ENCODE peak calls at places on chromosomes 11 and 22, in four cellular contexts. One of them, this sample, is unnamed.

GRCh38 chr11:101126551-101127347 is 2.9 kb downstream of the PGR start:
- DNase-seq in stomach: no peak
- DNase-seq in ovary: peak; percentile 60
- DNase-seq in A549: no peak
- DNase-seq in this sample: peak; percentile 43

GRCh38 chr11:8701891-8702597 is 19.5 kb downstream of the RPL27A start:
- DNase-seq in A549: no peak
- DNase-seq in stomach: no peak
- DNase-seq in ovary: no peak
- DNase-seq in this sample: no peak

GRCh38 chr11:16981651-16982194 is 32.5 kb downstream of the PLEKHA7 start:
- DNase-seq in stomach: peak; percentile 50
- DNase-seq in ovary: no peak
- DNase-seq in A549: peak; percentile 32
- DNase-seq in this sample: peak; percentile 52

GRCh38 chr11:7668911-7669310 is 4.4 kb downstream of the CYB5R2 start:
- DNase-seq in stomach: no peak
- DNase-seq in ovary: no peak
- DNase-seq in A549: no peak
- DNase-seq in this sample: no peak

GRCh38 chr11:119427279-119427678 is 4.3 kb upstream of the THY1 start:
- DNase-seq in stomach: no peak
- DNase-seq in A549: peak; percentile 12
- DNase-seq in ovary: no peak
- DNase-seq in this sample: no peak

GRCh38 chr22:44566911-44567310 is 68.9 kb upstream of the RTL6 start:
- DNase-seq in stomach: no peak
- DNase-seq in A549: no peak
- DNase-seq in ovary: no peak
- DNase-seq in this sample: no peak

GRCh38 chr11:58787903-58788302 is 56.2 kb upstream of the GLYAT start:
- DNase-seq in ovary: no peak
- DNase-seq in A549: no peak
- DNase-seq in stomach: no peak
- DNase-seq in this sample: no peak

GRCh38 chr11:102924851-102925380 is 30.6 kb downstream of the MMP13 start:
- DNase-seq in A549: no peak
- DNase-seq in stomach: no peak
- DNase-seq in ovary: no peak
- DNase-seq in this sample: no peak

GRCh38 chr11:111066861-111067260 is 178.7 kb upstream of the POU2AF2 start:
- DNase-seq in A549: no peak
- DNase-seq in ovary: no peak
- DNase-seq in stomach: no peak
- DNase-seq in this sample: no peak

GRCh38 chr11:59756845-59757244 is 1.7 kb downstream of the STX3 start:
- DNase-seq in ovary: peak; percentile 23
- DNase-seq in A549: peak; percentile 25
- DNase-seq in stomach: peak; percentile 60
- DNase-seq in this sample: no peak

GRCh38 chr11:129374993-129375721 is 491 bp upstream of the BARX2 start:
- DNase-seq in A549: peak; percentile 20
- DNase-seq in stomach: peak; percentile 80
- DNase-seq in ovary: no peak
- DNase-seq in this sample: no peak

GRCh38 chr11:132351050-132351449 is 980.6 kb downstream of the NTM start:
- DNase-seq in A549: no peak
- DNase-seq in stomach: no peak
- DNase-seq in ovary: no peak
- DNase-seq in this sample: no peak

GRCh38 chr22:46328797-46329196 is 6.7 kb upstream of the TRMU start:
- DNase-seq in ovary: no peak
- DNase-seq in A549: no peak
- DNase-seq in stomach: no peak
- DNase-seq in this sample: no peak

GRCh38 chr22:25206998-25207397 is 7.3 kb downstream of the CRYBB3 start:
- DNase-seq in stomach: no peak
- DNase-seq in A549: no peak
- DNase-seq in ovary: no peak
- DNase-seq in this sample: no peak

GRCh38 chr11:36452231-36452630 is 57.8 kb downstream of the TRAF6 start:
- DNase-seq in A549: no peak
- DNase-seq in stomach: no peak
- DNase-seq in ovary: no peak
- DNase-seq in this sample: no peak

GRCh38 chr11:19253149-19253540 is 12.4 kb upstream of the E2F8 start:
- DNase-seq in stomach: peak; percentile 64
- DNase-seq in A549: no peak
- DNase-seq in ovary: no peak
- DNase-seq in this sample: no peak

GRCh38 chr22:36644333-36644757 is 59.2 kb downstream of the CACNG2 start:
- DNase-seq in A549: peak; percentile 69
- DNase-seq in stomach: no peak
- DNase-seq in ovary: no peak
- DNase-seq in this sample: peak; percentile 28

GRCh38 chr11:82315093-82315492 is 418.6 kb downstream of the FAM181B start:
- DNase-seq in ovary: peak; percentile 33
- DNase-seq in stomach: no peak
- DNase-seq in A549: peak; percentile 20
- DNase-seq in this sample: peak; percentile 12

GRCh38 chr11:128621491-128622136 is 34.3 kb upstream of the ETS1 start:
- DNase-seq in ovary: no peak
- DNase-seq in stomach: no peak
- DNase-seq in A549: no peak
- DNase-seq in this sample: no peak

GRCh38 chr11:64234840-64235379 is 526 bp downstream of the VEGFB start:
- DNase-seq in stomach: peak; percentile 60
- DNase-seq in A549: no peak
- DNase-seq in ovary: peak; percentile 51
- DNase-seq in this sample: no peak

GRCh38 chr11:131465746-131466145 is 95.3 kb downstream of the NTM start:
- DNase-seq in ovary: no peak
- DNase-seq in stomach: no peak
- DNase-seq in A549: no peak
- DNase-seq in this sample: no peak

GRCh38 chr11:29343465-29344333 is 673.1 kb downstream of the KCNA4 start:
- DNase-seq in A549: peak; percentile 72
- DNase-seq in ovary: peak; percentile 14
- DNase-seq in stomach: peak; percentile 62
- DNase-seq in this sample: peak; percentile 25

GRCh38 chr11:114259124-114259526 is 37.1 kb upstream of the NNMT start:
- DNase-seq in A549: no peak
- DNase-seq in ovary: peak; percentile 65
- DNase-seq in stomach: no peak
- DNase-seq in this sample: peak; percentile 63

GRCh38 chr11:114259551-114259983 is 36.6 kb upstream of the NNMT start:
- DNase-seq in ovary: no peak
- DNase-seq in A549: no peak
- DNase-seq in stomach: no peak
- DNase-seq in this sample: no peak

GRCh38 chr11:114257621-114258558 is 38.3 kb upstream of the NNMT start:
- DNase-seq in ovary: peak; percentile 81
- DNase-seq in A549: no peak
- DNase-seq in stomach: no peak
- DNase-seq in this sample: peak; percentile 65

GRCh38 chr11:114260077-114260476 is 36.1 kb upstream of the NNMT start:
- DNase-seq in ovary: no peak
- DNase-seq in A549: no peak
- DNase-seq in stomach: no peak
- DNase-seq in this sample: no peak

GRCh38 chr11:114258696-114259095 is 37.5 kb upstream of the NNMT start:
- DNase-seq in A549: no peak
- DNase-seq in ovary: no peak
- DNase-seq in stomach: no peak
- DNase-seq in this sample: no peak
- TF ChIP-seq CTCF in A549: no peak
- TF ChIP-seq CTCF in ovary: no peak
- TF ChIP-seq CTCF in stomach: no peak
- TF ChIP-seq CTCF in this sample: no peak

DNA sequence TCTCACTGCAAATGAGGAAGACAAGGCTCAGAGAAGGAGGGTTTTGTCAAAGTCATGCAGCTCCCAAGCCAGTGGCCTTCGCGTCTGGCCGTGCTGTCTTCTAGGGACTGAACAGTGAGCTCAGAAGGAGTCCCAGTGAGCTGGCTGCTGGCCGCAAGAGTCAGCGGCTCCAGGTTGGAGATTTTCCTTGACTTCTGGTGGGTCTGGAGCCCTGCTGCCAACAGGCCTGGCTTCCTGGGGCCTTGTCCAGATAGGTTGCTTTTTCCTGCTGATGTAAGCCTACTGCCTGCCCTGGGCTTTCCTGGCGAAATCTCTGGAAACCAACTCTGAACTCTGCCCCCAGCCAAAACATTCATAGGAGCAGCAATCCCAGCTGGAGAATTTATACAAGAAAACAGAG is 272.7 kb upstream of the CADM1 start:
- DNase-seq in A549: no peak
- DNase-seq in ovary: no peak
- DNase-seq in stomach: no peak
- DNase-seq in this sample: no peak
- H3K27ac ChIP-seq in A549: no peak overlapping the region
- H3K27ac ChIP-seq in ovary: no peak overlapping the region
- H3K27ac ChIP-seq in stomach: no peak overlapping the region
- H3K27ac ChIP-seq in this sample: no peak overlapping the region

GRCh38 chr11:75668508-75669297 is at the start of gene MAP6:
- DNase-seq in A549: peak; percentile 21
- DNase-seq in stomach: no peak
- DNase-seq in ovary: no peak
- DNase-seq in this sample: no peak
- TF ChIP-seq EP300 in A549: no peak
- TF ChIP-seq EP300 in stomach: no peak
- TF ChIP-seq EP300 in ovary: no peak
- TF ChIP-seq EP300 in this sample: no peak

DNA sequence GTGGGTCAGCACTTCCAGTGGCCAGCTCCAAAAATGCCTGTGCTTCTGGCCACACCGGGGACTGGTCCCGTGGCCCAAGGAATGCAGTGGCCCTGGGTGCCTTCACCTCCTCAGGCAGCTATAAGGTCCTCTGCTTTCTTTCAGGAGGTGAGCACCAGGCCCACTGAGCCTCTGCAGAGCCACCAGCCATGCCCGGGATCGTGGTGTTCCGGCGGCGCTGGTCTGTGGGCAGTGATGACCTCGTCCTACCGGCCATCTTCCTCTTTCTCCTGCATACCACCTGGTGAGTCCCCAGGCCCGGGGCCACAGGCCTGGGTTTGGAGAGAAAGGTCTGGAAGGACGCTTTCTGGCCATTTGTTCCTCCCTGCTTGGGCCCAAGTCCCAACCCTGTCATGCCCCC is 32.5 kb upstream of the MYRF start:
- DNase-seq in ovary: no peak
- DNase-seq in A549: no peak
- DNase-seq in stomach: no peak
- DNase-seq in this sample: no peak
- TF ChIP-seq CTCF in ovary: no peak
- TF ChIP-seq CTCF in A549: no peak
- TF ChIP-seq CTCF in stomach: no peak
- TF ChIP-seq CTCF in this sample: no peak

DNA sequence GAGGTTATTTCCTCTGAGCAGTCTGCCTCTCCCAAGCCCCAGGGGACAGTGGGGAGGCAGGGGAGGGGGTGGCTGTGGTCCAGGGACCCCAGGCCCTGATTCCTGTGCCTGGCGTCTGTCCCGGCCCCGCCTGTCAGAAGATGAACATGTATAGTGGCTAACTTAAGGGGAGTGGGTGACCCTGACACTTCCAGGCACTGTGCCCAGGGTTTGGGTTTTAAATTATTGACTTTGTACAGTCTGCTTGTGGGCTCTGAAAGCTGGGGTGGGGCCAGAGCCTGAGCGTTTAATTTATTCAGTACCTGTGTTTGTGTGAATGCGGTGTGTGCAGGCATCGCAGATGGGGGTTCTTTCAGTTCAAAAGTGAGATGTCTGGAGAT is 3.1 kb downstream of the PIM3 start:
- DNase-seq in stomach: peak; percentile 75
- DNase-seq in A549: no peak
- DNase-seq in ovary: peak; percentile 38
- DNase-seq in this sample: peak; percentile 13
- H3K27ac ChIP-seq in stomach: peak overlapping the region; percentile 98
- H3K27ac ChIP-seq in A549: no peak overlapping the region
- H3K27ac ChIP-seq in ovary: no peak overlapping the region
- H3K27ac ChIP-seq in this sample: peak overlapping the region; percentile 86

GRCh38 chr22:47631571-47632102 is 869.2 kb downstream of the TBC1D22A start:
- DNase-seq in stomach: peak; percentile 23
- DNase-seq in A549: no peak
- DNase-seq in ovary: no peak
- DNase-seq in this sample: no peak
- TF ChIP-seq EP300 in stomach: no peak
- TF ChIP-seq EP300 in A549: no peak
- TF ChIP-seq EP300 in ovary: no peak
- TF ChIP-seq EP300 in this sample: no peak

DNA sequence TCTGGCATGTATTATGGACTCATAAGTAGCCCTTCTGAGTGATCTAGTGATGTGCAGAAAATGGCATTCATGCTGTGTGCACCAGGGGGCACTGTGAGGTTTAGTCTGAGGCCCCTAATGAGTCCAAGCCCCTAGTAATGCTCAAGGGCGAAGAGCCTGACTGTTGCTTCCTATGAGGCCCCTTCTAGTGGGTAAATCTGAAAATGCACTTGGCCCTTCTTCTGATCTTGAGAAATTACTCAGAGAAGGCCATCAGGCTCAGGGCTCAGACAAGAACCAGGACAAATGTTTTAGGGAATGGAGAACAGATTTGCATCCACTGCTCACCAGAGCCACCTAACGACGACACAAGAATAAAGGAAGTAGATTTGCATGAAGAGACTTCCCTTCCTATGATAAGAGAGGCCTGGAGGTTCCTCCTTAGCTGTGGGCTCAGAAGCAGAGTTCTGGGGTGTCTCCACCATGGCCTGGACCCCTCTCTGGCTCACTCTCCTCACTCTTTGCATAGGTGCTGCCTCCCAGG is 75.8 kb downstream of the GGTLC2 start:
- DNase-seq in ovary: no peak
- DNase-seq in stomach: no peak
- DNase-seq in A549: peak; percentile 14
- DNase-seq in this sample: peak; percentile 11
- TF ChIP-seq CTCF in ovary: peak; percentile 8
- TF ChIP-seq CTCF in stomach: no peak
- TF ChIP-seq CTCF in A549: peak; percentile 24
- TF ChIP-seq CTCF in this sample: no peak

GRCh38 chr11:1922411-1923113 is 3.1 kb downstream of the TNNT3 start:
- DNase-seq in stomach: no peak
- DNase-seq in ovary: no peak
- DNase-seq in A549: no peak
- DNase-seq in this sample: no peak
- H3K27ac ChIP-seq in stomach: no peak overlapping the region
- H3K27ac ChIP-seq in ovary: no peak overlapping the region
- H3K27ac ChIP-seq in A549: no peak overlapping the region
- H3K27ac ChIP-seq in this sample: peak overlapping the region; percentile 24